ENCODE peak calls at places on chromosomes 6 and 20, in four cellular contexts. M is heart right ventricle, Z is body of pancreas, B is transverse colon. V is an unnamed sample.

GRCh38 chr6:138817799-138818198 is 21.9 kb downstream of the ECT2L start:
- DNase-seq in M (no peak), Z (peak), B (peak), V (peak)

GRCh38 chr6:81511423-81511822 is 241.1 kb downstream of the TENT5A start:
- DNase-seq in M (no peak), Z (no peak), B (peak), V (no peak)

GRCh38 chr20:44600758-44601562 is 18.6 kb downstream of the PKIG start:
- DNase-seq in M (peak), Z (no peak), B (no peak), V (no peak)

GRCh38 chr20:57422254-57422653 is 31.1 kb downstream of the RBM38 start:
- DNase-seq in M (no peak), Z (no peak), B (no peak), V (no peak)

GRCh38 chr20:62791301-62792181 is 4.7 kb upstream of the MRGBP start:
- DNase-seq in M (peak), Z (peak), B (peak), V (peak)

GRCh38 chr6:133187657-133188453 is 53.3 kb upstream of the EYA4 start:
- DNase-seq in M (no peak), Z (no peak), B (no peak), V (no peak)

GRCh38 chr20:53582574-53583351 is 10.9 kb downstream of the ZNF217 start:
- DNase-seq in M (no peak), Z (peak), B (no peak), V (no peak)

GRCh38 chr6:17851001-17851719 is 136.3 kb downstream of the KIF13A start:
- DNase-seq in M (no peak), Z (no peak), B (no peak), V (no peak)

GRCh38 chr6:147651249-147652063 is 143.0 kb downstream of the SAMD5 start:
- DNase-seq in M (peak), Z (peak), B (peak), V (no peak)
- TF ChIP-seq CTCF in M (no peak), Z (peak), B (no peak), V (no peak)

GRCh38 chr20:22723659-22724058 is 139.3 kb upstream of the FOXA2 start:
- DNase-seq in M (no peak), Z (no peak), B (no peak), V (no peak)
- TF ChIP-seq CTCF in M (no peak), Z (no peak), B (no peak), V (no peak)

GRCh38 chr20:46377532-46377931 is 28.9 kb downstream of the ELMO2 start:
- DNase-seq in M (no peak), Z (no peak), B (no peak), V (no peak)
- TF ChIP-seq CTCF in M (no peak), Z (no peak), B (no peak), V (no peak)

DNA sequence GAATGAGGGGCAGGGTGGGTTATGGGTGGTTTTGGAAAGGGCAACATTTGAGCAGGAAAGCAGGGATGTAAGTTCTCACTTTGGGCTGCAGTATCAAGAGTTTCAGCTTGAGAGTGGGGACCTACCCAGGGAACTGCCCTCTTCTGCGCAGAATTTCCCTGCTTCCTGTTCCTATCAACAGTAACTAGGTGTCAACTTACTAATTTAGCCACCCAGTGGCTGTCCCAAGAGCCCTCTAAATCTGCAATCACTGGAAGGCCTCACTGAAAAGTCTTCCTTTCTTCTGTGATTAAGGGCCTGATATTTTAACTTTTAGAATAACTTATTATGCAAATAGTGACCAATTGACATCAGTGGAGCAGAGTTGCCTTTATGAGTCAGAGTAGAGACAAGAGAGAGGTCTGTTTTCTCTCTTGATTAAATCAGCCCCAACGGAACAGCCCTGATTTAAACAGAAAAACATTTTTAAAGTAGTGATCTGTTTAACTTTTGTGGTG is 118.2 kb upstream of the RIPOR2 start:
- DNase-seq in M (no peak), Z (no peak), B (no peak), V (no peak)
- TF ChIP-seq CTCF in M (no peak), Z (no peak), B (no peak), V (no peak)

GRCh38 chr20:47452736-47453161 is 48.9 kb upstream of the NCOA3 start:
- DNase-seq in M (no peak), Z (no peak), B (no peak), V (no peak)
- TF ChIP-seq CTCF in M (no peak), Z (no peak), B (no peak), V (no peak)

V was measured in mesothelial cell of epicardium.